ENCODE peak calls at places on chromosome 20, in five cellular contexts. X is ovary, D is Panc1, V is endodermal cell, E is astrocyte. N is an unnamed sample. For H3K4me1, the result is how much of the 10 kb centered on the place peaks cover.

GRCh38 chr20:53157443-53158408 is 185.6 kb downstream of the TSHZ2 start:
- DNase-seq in X (peak), D (peak), V (peak), E (no peak), N (peak)

GRCh38 chr20:39839406-39840119 is 849.5 kb downstream of the MAFB start:
- DNase-seq in X (no peak), D (no peak), V (no peak), E (no peak), N (no peak)

GRCh38 chr20:49045440-49046086 is 549 bp upstream of the CSE1L start:
- DNase-seq in X (no peak), D (no peak), V (no peak), E (no peak), N (peak)

GRCh38 chr20:43530321-43531090 is 23.0 kb downstream of the L3MBTL1 start:
- DNase-seq in X (no peak), D (no peak), V (no peak), E (no peak), N (no peak)

GRCh38 chr20:63913768-63914167 is 18.8 kb downstream of the DNAJC5 start:
- DNase-seq in X (no peak), D (no peak), V (no peak), E (no peak), N (no peak)

GRCh38 chr20:46872315-46873211 is 22.1 kb upstream of the EYA2 start:
- DNase-seq in X (no peak), D (no peak), V (no peak), E (no peak), N (no peak)

GRCh38 chr20:37539956-37540455 is 12.3 kb upstream of the BLCAP start:
- DNase-seq in X (no peak), D (no peak), V (no peak), E (no peak), N (no peak)

GRCh38 chr20:51760905-51761544 is 7.2 kb downstream of the ATP9A start:
- DNase-seq in X (no peak), D (no peak), V (peak), E (peak), N (no peak)

GRCh38 chr20:46311039-46311650 is 2.8 kb upstream of the CDH22 start:
- DNase-seq in X (no peak), D (no peak), V (no peak), E (no peak), N (no peak)

GRCh38 chr20:59349277-59349676 is 48.9 kb downstream of the EDN3 start:
- DNase-seq in X (no peak), D (no peak), V (no peak), E (no peak), N (no peak)

GRCh38 chr20:58711266-58712051 is 18.9 kb downstream of the NPEPL1 start:
- DNase-seq in X (peak), D (no peak), V (peak), E (no peak), N (no peak)

GRCh38 chr20:15496501-15497039 is 1076.7 kb downstream of the KIF16B start:
- DNase-seq in X (no peak), D (no peak), V (no peak), E (no peak), N (no peak)

GRCh38 chr20:34579936-34580587 is 21.5 kb downstream of the MAP1LC3A start:
- DNase-seq in X (no peak), D (no peak), V (no peak), E (peak), N (no peak)

GRCh38 chr20:64106435-64106961 is 867 bp downstream of the NPBWR2 start:
- DNase-seq in X (peak), D (no peak), V (peak), E (no peak), N (no peak)

GRCh38 chr20:39049684-39050554 is 87.8 kb downstream of the DHX35 start:
- DNase-seq in X (peak), D (peak), V (peak), E (peak), N (peak)

GRCh38 chr20:36629719-36630340 is 16.2 kb downstream of the SLA2 start:
- DNase-seq in X (no peak), D (no peak), V (no peak), E (no peak), N (no peak)

GRCh38 chr20:5535211-5535756 is 214.9 kb upstream of the SHLD1 start:
- DNase-seq in X (no peak), D (no peak), V (no peak), E (peak), N (no peak)

GRCh38 chr20:35049776-35050352 is 42.7 kb downstream of the TRPC4AP start:
- DNase-seq in X (no peak), D (no peak), V (no peak), E (peak), N (no peak)

GRCh38 chr20:47825011-47825762 is 39.9 kb upstream of the SULF2 start:
- DNase-seq in X (no peak), D (no peak), V (no peak), E (no peak), N (no peak)

GRCh38 chr20:57316795-57317201 is 12.8 kb upstream of the SPO11 start:
- DNase-seq in X (no peak), D (no peak), V (peak), E (no peak), N (no peak)

GRCh38 chr20:64102647-64103354 is 4.6 kb downstream of the NPBWR2 start:
- DNase-seq in X (no peak), D (no peak), V (peak), E (no peak), N (no peak)

GRCh38 chr20:32990426-32990825 is 13.8 kb downstream of the SUN5 start:
- DNase-seq in X (no peak), D (no peak), V (no peak), E (no peak), N (no peak)

GRCh38 chr20:36071848-36072247 is 82.7 kb upstream of the EPB41L1 start:
- DNase-seq in X (no peak), D (no peak), V (no peak), E (no peak), N (no peak)

GRCh38 chr20:37108676-37109075 is 12.9 kb upstream of the RBL1 start:
- DNase-seq in X (no peak), D (no peak), V (no peak), E (no peak), N (no peak)

GRCh38 chr20:33127422-33128097 is 40.4 kb upstream of the BPIFA2 start:
- DNase-seq in X (no peak), D (no peak), V (peak), E (no peak), N (no peak)

GRCh38 chr20:63736893-63737689 is 627 bp downstream of the LIME1 start:
- DNase-seq in X (peak), D (no peak), V (peak), E (no peak), N (no peak)

GRCh38 chr20:44651507-44652373 is at the start of gene ADA:
- DNase-seq in X (peak), D (no peak), V (peak), E (peak), N (peak)

GRCh38 chr20:51930775-51931174 is 128.5 kb upstream of the SALL4 start:
- DNase-seq in X (no peak), D (peak), V (no peak), E (peak), N (no peak)

GRCh38 chr20:51326241-51326819 is 216.2 kb downstream of the NFATC2 start:
- DNase-seq in X (no peak), D (no peak), V (peak), E (peak), N (no peak)

GRCh38 chr20:39813190-39813829 is 851.2 kb downstream of the DHX35 start:
- DNase-seq in X (no peak), D (no peak), V (no peak), E (no peak), N (no peak)

GRCh38 chr20:36318166-36318565 is 12.0 kb downstream of the DLGAP4 start:
- DNase-seq in X (no peak), D (no peak), V (peak), E (no peak), N (no peak)

GRCh38 chr20:14336667-14337066 is 745 bp downstream of the FLRT3 start:
- DNase-seq in X (no peak), D (no peak), V (peak), E (peak), N (no peak)

GRCh38 chr20:47099749-47100515 is 205.3 kb downstream of the EYA2 start:
- DNase-seq in X (no peak), D (no peak), V (no peak), E (no peak), N (peak)

GRCh38 chr20:44166477-44166876 is 20.5 kb downstream of the JPH2 start:
- DNase-seq in X (no peak), D (no peak), V (no peak), E (peak), N (peak)

GRCh38 chr20:4026093-4026601 is 10.8 kb upstream of the RNF24 start:
- DNase-seq in X (no peak), D (no peak), V (peak), E (peak), N (no peak)

GRCh38 chr20:50577175-50578018 is 67.2 kb downstream of the PTPN1 start:
- DNase-seq in X (no peak), D (no peak), V (no peak), E (no peak), N (peak)

DNA sequence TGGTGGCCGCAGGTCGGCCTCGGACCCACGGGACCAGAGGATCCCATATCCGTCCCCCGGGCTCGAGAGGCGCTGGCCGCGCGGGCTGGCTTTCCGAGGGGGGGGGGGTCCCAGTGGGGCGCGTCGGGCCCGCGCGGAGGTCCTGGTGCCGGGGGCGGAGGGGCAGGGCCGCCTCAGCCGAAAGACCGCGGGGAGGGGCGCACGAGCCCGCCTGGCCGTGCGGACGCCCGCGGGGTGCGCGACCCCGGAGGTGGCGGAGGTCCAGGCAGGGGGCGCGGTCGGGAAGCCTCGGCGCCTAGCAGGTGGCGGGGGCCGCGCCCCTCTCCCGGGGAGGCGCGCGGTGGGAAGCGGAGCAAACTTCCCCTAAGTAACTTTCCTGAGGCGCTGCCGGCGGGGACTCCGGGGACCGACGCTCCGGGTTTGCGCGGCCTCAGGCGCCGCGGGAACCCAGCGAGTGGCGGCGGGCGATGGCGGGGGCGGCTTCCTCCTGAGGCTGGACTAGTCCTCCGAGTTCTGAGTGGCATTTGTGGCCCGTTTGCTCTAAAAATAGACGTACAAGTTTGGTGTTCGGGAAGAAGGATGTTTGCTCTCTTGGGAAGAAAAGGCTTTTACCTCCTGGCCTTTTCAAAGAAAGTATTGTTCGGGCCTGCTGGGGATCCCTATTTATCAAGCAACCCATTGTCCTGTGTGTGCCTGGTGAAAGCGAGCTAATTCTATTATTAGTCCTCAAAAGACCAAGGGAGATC is 26.4 kb upstream of the BTBD3 start:
- DNase-seq in X (peak), D (no peak), V (no peak), E (peak), N (peak)
- H3K27ac ChIP-seq in X (peak), D (peak), V (peak), E (peak), N (peak)

DNA sequence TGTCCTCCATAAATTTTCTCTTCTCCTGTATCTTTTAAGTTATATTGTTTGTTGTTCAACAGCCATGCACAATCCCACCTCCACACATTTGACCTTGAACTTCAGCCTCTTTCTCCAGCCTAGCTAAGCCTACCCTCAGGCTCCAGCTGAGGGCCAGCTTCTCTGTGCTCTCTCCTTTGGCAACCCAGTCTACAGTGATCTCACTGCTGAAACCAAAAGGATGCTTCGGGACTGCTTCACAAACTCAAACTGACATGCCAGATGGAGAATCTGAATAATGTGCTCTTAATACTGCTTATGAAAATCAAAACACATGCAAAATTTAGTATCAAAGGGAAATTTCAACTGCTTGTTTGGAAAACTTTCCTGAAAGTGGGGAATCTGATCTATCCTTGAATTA is 16.1 kb upstream of the RIN2 start:
- DNase-seq in X (no peak), D (no peak), V (no peak), E (no peak), N (no peak)
- H3K4me1 ChIP-seq in X (under half), D (under half), V (under half), E (under half), N (under half)

GRCh38 chr20:22411568-22412450 is 172.6 kb downstream of the FOXA2 start:
- DNase-seq in X (no peak), D (no peak), V (no peak), E (peak), N (peak)
- H3K27ac ChIP-seq in X (no peak), D (peak), V (no peak), E (no peak), N (peak)

GRCh38 chr20:25057234-25058050 is 497 bp downstream of the ACSS1 start:
- DNase-seq in X (peak), D (no peak), V (peak), E (no peak), N (peak)
- H3K4me1 ChIP-seq in X (under half), D (under half), V (under half), E (under half), N (half or more)

GRCh38 chr20:1265226-1265915 is 723 bp upstream of the SNPH start:
- DNase-seq in X (no peak), D (no peak), V (no peak), E (peak), N (no peak)
- H3K27ac ChIP-seq in X (peak), D (peak), V (no peak), E (no peak), N (no peak)

GRCh38 chr20:62053465-62054196 is 12.1 kb downstream of the TAF4 start:
- DNase-seq in X (no peak), D (no peak), V (no peak), E (no peak), N (no peak)
- H3K4me1 ChIP-seq in X (under half), D (under half), V (under half), E (under half), N (under half)